ENCODE peak calls at places on chromosomes 2 and 18, in ten cellular contexts. Y, K, N, I, W, H, B, G, V and T are unnamed samples.

GRCh38 chr2:205934443-205934842 is 151.5 kb downstream of the INO80D start:
- DNase-seq in I (no peak), G (no peak), H (no peak), Y (no peak), K (no peak), W (no peak), B (no peak), V (no peak), N (peak; percentile 18), T (no peak)

GRCh38 chr2:144515694-144516416 is 4.1 kb downstream of the ZEB2 start:
- DNase-seq in I (peak; percentile 87), B (no peak), N (no peak), G (no peak), Y (peak; percentile 58), H (peak; percentile 79), V (peak; percentile 62), W (no peak), K (peak; percentile 50), T (no peak)

GRCh38 chr2:240021488-240022104 is 3.5 kb downstream of the NDUFA10 start:
- DNase-seq in I (peak; percentile 80), K (peak; percentile 86), N (peak; percentile 51), G (peak; percentile 14), H (peak; percentile 82), V (peak; percentile 45), B (peak; percentile 75), W (peak; percentile 47), Y (peak; percentile 82), T (peak; percentile 37)

GRCh38 chr2:213002383-213002782 is 149.0 kb downstream of the IKZF2 start:
- DNase-seq in G (no peak), H (no peak), Y (no peak), I (no peak), N (no peak), V (no peak), B (no peak), W (no peak), K (no peak), T (no peak)

GRCh38 chr2:55314985-55315384 is 46.0 kb upstream of the MTIF2 start:
- DNase-seq in N (no peak), K (no peak), V (no peak), H (no peak), G (no peak), B (no peak), Y (no peak), I (no peak), W (no peak), T (no peak)

GRCh38 chr2:234905547-234906260 is 46.1 kb upstream of the SH3BP4 start:
- DNase-seq in B (no peak), W (no peak), V (no peak), N (no peak), Y (no peak), I (no peak), K (no peak), H (no peak), G (no peak), T (no peak)

GRCh38 chr2:235053649-235054048 is 101.8 kb downstream of the SH3BP4 start:
- DNase-seq in K (no peak), I (peak; percentile 34), G (no peak), B (no peak), H (no peak), W (no peak), V (no peak), N (no peak), Y (no peak), T (no peak)

GRCh38 chr2:2650608-2651375 is 319.7 kb upstream of the MYT1L start:
- DNase-seq in W (no peak), G (no peak), H (no peak), Y (no peak), K (no peak), B (no peak), N (no peak), I (no peak), V (no peak), T (no peak)

GRCh38 chr2:11701206-11701605 is 31.2 kb upstream of the NTSR2 start:
- DNase-seq in I (no peak), B (no peak), N (no peak), K (no peak), Y (no peak), W (no peak), V (no peak), G (no peak), H (no peak), T (no peak)

GRCh38 chr2:39730685-39731302 is 48.3 kb downstream of the THUMPD2 start:
- DNase-seq in W (peak; percentile 62), Y (peak; percentile 39), K (peak; percentile 10), I (no peak), B (no peak), N (peak; percentile 39), H (no peak), V (no peak), G (no peak), T (peak; percentile 30)

GRCh38 chr2:101362777-101363176 is 24.5 kb downstream of the CREG2 start:
- DNase-seq in Y (no peak), I (no peak), V (no peak), B (no peak), N (no peak), W (no peak), G (no peak), K (no peak), H (no peak), T (no peak)

GRCh38 chr2:11099122-11100065 is 55.9 kb upstream of the SLC66A3 start:
- DNase-seq in H (no peak), I (no peak), Y (no peak), G (no peak), N (peak; percentile 15), W (no peak), K (no peak), B (no peak), V (no peak), T (no peak)

GRCh38 chr2:172446524-172447063 is 19.2 kb downstream of the ITGA6 start:
- DNase-seq in V (no peak), G (no peak), W (no peak), B (no peak), N (no peak), H (no peak), K (no peak), Y (no peak), I (no peak), T (peak; percentile 65)

GRCh38 chr2:162333968-162334367 is 10.0 kb upstream of the GCA start:
- DNase-seq in B (no peak), K (peak; percentile 24), H (no peak), V (no peak), W (peak; percentile 35), N (peak; percentile 32), Y (no peak), I (no peak), G (peak; percentile 5), T (peak; percentile 26)

GRCh38 chr2:12106440-12107080 is 360.1 kb downstream of the LPIN1 start:
- DNase-seq in W (no peak), I (peak; percentile 76), N (peak; percentile 19), K (no peak), B (peak; percentile 28), V (peak; percentile 78), H (peak; percentile 58), G (peak; percentile 95), Y (no peak), T (no peak)

GRCh38 chr2:235463893-235464292 is 29.9 kb upstream of the AGAP1 start:
- DNase-seq in V (peak; percentile 37), N (no peak), W (no peak), G (no peak), B (no peak), Y (no peak), K (no peak), I (no peak), H (no peak), T (no peak)

GRCh38 chr2:101930847-101931246 is 60.9 kb upstream of the IL1R2 start:
- DNase-seq in W (no peak), N (no peak), H (no peak), I (no peak), V (no peak), B (no peak), G (no peak), K (no peak), Y (no peak), T (no peak)

GRCh38 chr2:182318466-182319309 is 108.1 kb downstream of the PDE1A start:
- DNase-seq in B (no peak), Y (no peak), W (peak; percentile 2), V (no peak), I (no peak), G (no peak), H (no peak), N (no peak), K (no peak), T (no peak)

GRCh38 chr2:47899915-47900314 is 6.4 kb downstream of the FBXO11 start:
- DNase-seq in V (no peak), H (no peak), G (no peak), N (no peak), K (no peak), W (no peak), B (no peak), I (no peak), Y (no peak), T (no peak)

GRCh38 chr18:74832999-74833398 is 235.3 kb downstream of the ZNF407 start:
- DNase-seq in W (no peak), B (no peak), V (no peak), Y (no peak), G (no peak), I (no peak), N (no peak), H (no peak), K (no peak), T (peak; percentile 43)

GRCh38 chr2:224691563-224691962 is 24.6 kb downstream of the CCDC195 start:
- DNase-seq in G (no peak), H (no peak), Y (no peak), K (no peak), V (no peak), I (no peak), W (no peak), N (no peak), B (no peak), T (no peak)

GRCh38 chr2:191112448-191112901 is 38.3 kb downstream of the STAT4 start:
- DNase-seq in H (no peak), K (no peak), I (no peak), N (no peak), V (no peak), Y (no peak), G (no peak), B (no peak), W (no peak), T (no peak)

GRCh38 chr2:165428996-165429395 is 40.5 kb upstream of the CSRNP3 start:
- DNase-seq in B (no peak), H (no peak), W (no peak), K (no peak), G (peak; percentile 21), V (no peak), Y (no peak), I (no peak), N (no peak), T (no peak)

GRCh38 chr2:121479882-121480522 is 50.7 kb upstream of the RNU4ATAC start:
- DNase-seq in G (no peak), K (no peak), N (no peak), W (peak; percentile 82), Y (no peak), B (no peak), V (no peak), I (no peak), H (no peak), T (no peak)

GRCh38 chr2:161068670-161069069 is 91.6 kb upstream of the TANK start:
- DNase-seq in H (no peak), G (no peak), B (no peak), V (no peak), Y (no peak), K (no peak), W (no peak), I (no peak), N (no peak), T (no peak)

GRCh38 chr2:195563857-195564512 is 93.0 kb upstream of the SLC39A10 start:
- DNase-seq in K (no peak), B (peak; percentile 54), N (no peak), H (peak; percentile 66), Y (no peak), I (no peak), G (peak; percentile 42), V (no peak), W (no peak), T (no peak)

GRCh38 chr2:9082158-9082557 is 78.7 kb upstream of the MBOAT2 start:
- DNase-seq in H (no peak), I (no peak), V (no peak), N (no peak), B (no peak), Y (no peak), G (no peak), W (no peak), K (no peak), T (no peak)

GRCh38 chr2:231887756-231888155 is 38.4 kb downstream of the NPPC start:
- DNase-seq in G (no peak), B (no peak), W (no peak), N (no peak), I (peak; percentile 55), Y (no peak), K (no peak), V (no peak), H (no peak), T (no peak)